ENCODE peak calls at places on chromosome 17, in nine cellular contexts. B, W, D, P, Y, R, C, H and K are unnamed samples.
A peak's percentile ranks its signal among the peaks of the same experiment; 100 is the strongest.

GRCh38 chr17:31398381-31399275 is 7.2 kb downstream of the RAB11FIP4 start:
- DNase-seq in B (no peak), W (no peak), D (no peak), P (no peak), Y (no peak), R (no peak), C (no peak), H (no peak), K (no peak)

GRCh38 chr17:31388770-31389672 is 2.5 kb upstream of the RAB11FIP4 start:
- DNase-seq in B (no peak), W (no peak), D (peak; percentile 32), P (peak; percentile 30), Y (peak; percentile 43), R (no peak), C (peak; percentile 45), H (peak; percentile 36), K (peak; percentile 63)

GRCh38 chr17:38871247-38871991 is 1.6 kb downstream of the LASP1 start:
- DNase-seq in B (peak; percentile 95), W (peak; percentile 80), D (peak; percentile 75), P (peak; percentile 85), Y (peak; percentile 88), R (peak; percentile 50), C (peak; percentile 87), H (peak; percentile 62), K (peak; percentile 68)

GRCh38 chr17:63838586-63839184 is 3.8 kb downstream of the SMARCD2 start:
- DNase-seq in B (peak; percentile 72), W (peak; percentile 45), D (no peak), P (peak; percentile 20), Y (peak; percentile 87), R (peak; percentile 93), C (peak; percentile 35), H (no peak), K (no peak)

GRCh38 chr17:45357364-45357997 is 40.7 kb upstream of the MAP3K14 start:
- DNase-seq in B (no peak), W (no peak), D (no peak), P (no peak), Y (no peak), R (no peak), C (no peak), H (no peak), K (no peak)

GRCh38 chr17:40536731-40537171 is 28.5 kb downstream of the CCR7 start:
- DNase-seq in B (no peak), W (peak; percentile 75), D (peak; percentile 63), P (no peak), Y (peak; percentile 76), R (no peak), C (no peak), H (no peak), K (no peak)

GRCh38 chr17:28018439-28019070 is 23.9 kb upstream of the NLK start:
- DNase-seq in B (no peak), W (peak; percentile 33), D (no peak), P (no peak), Y (peak; percentile 47), R (peak; percentile 31), C (no peak), H (no peak), K (peak; percentile 5)

GRCh38 chr17:6420173-6420641 is 14.7 kb downstream of the AIPL1 start:
- DNase-seq in B (no peak), W (peak; percentile 1), D (no peak), P (no peak), Y (peak; percentile 46), R (no peak), C (peak; percentile 55), H (no peak), K (peak; percentile 47)

GRCh38 chr17:48023408-48024148 is 14.0 kb downstream of the COPZ2 start:
- DNase-seq in B (peak; percentile 86), W (peak; percentile 32), D (peak; percentile 62), P (peak; percentile 69), Y (peak; percentile 95), R (peak; percentile 85), C (peak; percentile 83), H (no peak), K (peak; percentile 95)

GRCh38 chr17:11944587-11944986 is 52.7 kb downstream of the ZNF18 start:
- DNase-seq in B (no peak), W (no peak), D (no peak), P (no peak), Y (peak; percentile 9), R (no peak), C (no peak), H (no peak), K (no peak)

GRCh38 chr17:18005496-18005895 is 32.8 kb downstream of the DRC3 start:
- DNase-seq in B (no peak), W (no peak), D (no peak), P (no peak), Y (no peak), R (no peak), C (no peak), H (no peak), K (no peak)

GRCh38 chr17:210402-210801 is 29.0 kb upstream of the DOC2B start:
- DNase-seq in B (no peak), W (no peak), D (no peak), P (no peak), Y (no peak), R (no peak), C (no peak), H (no peak), K (no peak)

GRCh38 chr17:61874075-61874474 is 10.7 kb upstream of the BRIP1 start:
- DNase-seq in B (no peak), W (no peak), D (no peak), P (no peak), Y (no peak), R (no peak), C (no peak), H (no peak), K (no peak)

GRCh38 chr17:61875285-61875684 is 12.0 kb upstream of the BRIP1 start:
- DNase-seq in B (no peak), W (no peak), D (no peak), P (no peak), Y (no peak), R (no peak), C (no peak), H (no peak), K (peak; percentile 60)

GRCh38 chr17:61877837-61878236 is 14.5 kb upstream of the BRIP1 start:
- DNase-seq in B (no peak), W (no peak), D (no peak), P (no peak), Y (no peak), R (no peak), C (no peak), H (no peak), K (no peak)

GRCh38 chr17:61878520-61878919 is 15.2 kb upstream of the BRIP1 start:
- DNase-seq in B (no peak), W (no peak), D (no peak), P (no peak), Y (no peak), R (no peak), C (no peak), H (no peak), K (no peak)

GRCh38 chr17:61875804-61876203 is 12.5 kb upstream of the BRIP1 start:
- DNase-seq in B (no peak), W (no peak), D (no peak), P (no peak), Y (no peak), R (no peak), C (no peak), H (no peak), K (no peak)
- H3K27ac ChIP-seq in B (no peak overlapping the region), W (no peak overlapping the region), D (no peak overlapping the region), P (no peak overlapping the region), Y (no peak overlapping the region), R (no peak overlapping the region), C (no peak overlapping the region), H (no peak overlapping the region), K (peak overlapping the region; percentile 6)

GRCh38 chr17:77258638-77259037 is 117.9 kb downstream of the SEC14L1 start:
- DNase-seq in B (no peak), W (no peak), D (no peak), P (no peak), Y (no peak), R (no peak), C (peak; percentile 30), H (no peak), K (no peak)
- H3K36me3 ChIP-seq in B (no peaks in the 10 kb centered on the region), W (no peaks in the 10 kb centered on the region), D (no peaks in the 10 kb centered on the region), P (no peaks in the 10 kb centered on the region), Y (no peaks in the 10 kb centered on the region), R (no peaks in the 10 kb centered on the region), C (no peaks in the 10 kb centered on the region), H (no peaks in the 10 kb centered on the region), K (no peaks in the 10 kb centered on the region)

GRCh38 chr17:56478836-56479447 is 114.6 kb upstream of the NOG start:
- DNase-seq in B (peak; percentile 20), W (peak; percentile 25), D (peak; percentile 44), P (peak; percentile 25), Y (peak; percentile 35), R (no peak), C (peak; percentile 67), H (peak; percentile 37), K (peak; percentile 77)
- H3K4me3 ChIP-seq in B (no peak overlapping the region), W (no peak overlapping the region), D (no peak overlapping the region), P (no peak overlapping the region), Y (no peak overlapping the region), R (no peak overlapping the region), C (no peak overlapping the region), H (no peak overlapping the region), K (no peak overlapping the region)

GRCh38 chr17:30225112-30225511 is 10.4 kb downstream of the SLC6A4 start:
- DNase-seq in B (no peak), W (no peak), D (no peak), P (no peak), Y (no peak), R (no peak), C (no peak), H (no peak), K (no peak)

GRCh38 chr17:30222741-30223175 is 12.7 kb downstream of the SLC6A4 start:
- DNase-seq in B (no peak), W (no peak), D (no peak), P (no peak), Y (no peak), R (no peak), C (no peak), H (no peak), K (no peak)

GRCh38 chr17:30226878-30227277 is 8.6 kb downstream of the SLC6A4 start:
- DNase-seq in B (no peak), W (no peak), D (no peak), P (no peak), Y (no peak), R (no peak), C (no peak), H (no peak), K (no peak)

GRCh38 chr17:30225919-30226553 is 9.5 kb downstream of the SLC6A4 start:
- DNase-seq in B (no peak), W (no peak), D (no peak), P (no peak), Y (no peak), R (no peak), C (no peak), H (no peak), K (no peak)

DNA sequence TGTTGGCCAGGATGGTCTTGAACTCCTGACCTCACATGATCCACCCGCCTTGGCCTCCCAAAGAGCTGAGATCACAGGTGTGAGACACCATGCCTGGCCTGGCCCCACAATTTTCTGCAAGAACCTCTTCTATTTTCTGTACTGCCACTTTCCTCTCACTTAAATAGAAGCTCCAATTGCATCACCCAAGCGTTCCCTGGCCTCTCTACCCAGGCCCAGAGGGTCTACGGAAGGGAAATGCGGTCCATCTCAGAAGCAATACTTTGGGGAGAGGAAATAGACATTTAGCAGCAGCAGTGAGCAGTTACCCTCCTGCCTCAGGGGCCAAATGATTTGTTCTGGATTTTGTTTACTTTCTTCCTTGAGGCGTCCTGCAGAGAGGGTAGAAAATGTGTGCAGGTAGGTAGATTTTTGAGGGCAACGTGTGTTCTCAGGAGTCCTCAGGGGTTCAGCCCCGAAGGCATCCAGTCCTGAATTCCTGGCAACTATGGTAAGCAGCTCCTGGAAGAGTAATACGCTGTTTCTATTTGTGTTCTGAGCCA is 11.0 kb downstream of the SLC6A4 start:
- DNase-seq in B (no peak), W (no peak), D (no peak), P (no peak), Y (no peak), R (no peak), C (no peak), H (no peak), K (no peak)
- H3K27ac ChIP-seq in B (no peak overlapping the region), W (no peak overlapping the region), D (no peak overlapping the region), P (no peak overlapping the region), Y (no peak overlapping the region), R (no peak overlapping the region), C (no peak overlapping the region), H (no peak overlapping the region), K (no peak overlapping the region)